ENCODE peak calls at places on chromosomes 16 and 17, in seven cellular contexts. One of them, this sample, is unnamed.

GRCh38 chr16:81495321-81496234 is 51.0 kb downstream of the CMIP start:
- DNase-seq in RPMI8226: no peak
- DNase-seq in SW 1271: no peak
- DNase-seq in activated effector memory CD4-positive, alpha-beta T cell treated with Interleukin-2 at 50 U/mL for 16 hours: no peak
- DNase-seq in AML-193: no peak
- DNase-seq in cardiac fibroblast: no peak
- DNase-seq in ecto neural progenitor cell: no peak
- DNase-seq in this sample: no peak

GRCh38 chr17:40093580-40094201 is 6.7 kb downstream of the NR1D1 start:
- DNase-seq in activated effector memory CD4-positive, alpha-beta T cell treated with Interleukin-2 at 50 U/mL for 16 hours: no peak
- DNase-seq in AML-193: no peak
- DNase-seq in SW 1271: no peak
- DNase-seq in RPMI8226: no peak
- DNase-seq in ecto neural progenitor cell: no peak
- DNase-seq in cardiac fibroblast: no peak
- DNase-seq in this sample: no peak

GRCh38 chr16:85605912-85606841 is 6.9 kb upstream of the GSE1 start:
- DNase-seq in activated effector memory CD4-positive, alpha-beta T cell treated with Interleukin-2 at 50 U/mL for 16 hours: no peak
- DNase-seq in RPMI8226: no peak
- DNase-seq in ecto neural progenitor cell: no peak
- DNase-seq in cardiac fibroblast: no peak
- DNase-seq in SW 1271: no peak
- DNase-seq in AML-193: no peak
- DNase-seq in this sample: no peak

GRCh38 chr16:66551362-66551761 is 1.0 kb upstream of the CKLF start:
- DNase-seq in RPMI8226: peak
- DNase-seq in SW 1271: peak
- DNase-seq in cardiac fibroblast: no peak
- DNase-seq in activated effector memory CD4-positive, alpha-beta T cell treated with Interleukin-2 at 50 U/mL for 16 hours: peak
- DNase-seq in ecto neural progenitor cell: no peak
- DNase-seq in AML-193: peak
- DNase-seq in this sample: peak

GRCh38 chr17:29090746-29091395 is 47.9 kb downstream of the PIPOX start:
- DNase-seq in AML-193: no peak
- DNase-seq in RPMI8226: no peak
- DNase-seq in SW 1271: no peak
- DNase-seq in cardiac fibroblast: no peak
- DNase-seq in ecto neural progenitor cell: no peak
- DNase-seq in activated effector memory CD4-positive, alpha-beta T cell treated with Interleukin-2 at 50 U/mL for 16 hours: no peak
- DNase-seq in this sample: no peak

GRCh38 chr16:72324578-72324977 is 152.6 kb upstream of the PMFBP1 start:
- DNase-seq in SW 1271: no peak
- DNase-seq in cardiac fibroblast: no peak
- DNase-seq in activated effector memory CD4-positive, alpha-beta T cell treated with Interleukin-2 at 50 U/mL for 16 hours: no peak
- DNase-seq in AML-193: no peak
- DNase-seq in RPMI8226: no peak
- DNase-seq in ecto neural progenitor cell: no peak
- DNase-seq in this sample: no peak

GRCh38 chr17:35129154-35129972 is 7.9 kb downstream of the FNDC8 start:
- DNase-seq in RPMI8226: no peak
- DNase-seq in cardiac fibroblast: peak
- DNase-seq in SW 1271: no peak
- DNase-seq in ecto neural progenitor cell: no peak
- DNase-seq in AML-193: no peak
- DNase-seq in activated effector memory CD4-positive, alpha-beta T cell treated with Interleukin-2 at 50 U/mL for 16 hours: no peak
- DNase-seq in this sample: no peak

GRCh38 chr17:13953871-13954270 is 115.4 kb upstream of the COX10 start:
- DNase-seq in RPMI8226: no peak
- DNase-seq in activated effector memory CD4-positive, alpha-beta T cell treated with Interleukin-2 at 50 U/mL for 16 hours: no peak
- DNase-seq in AML-193: no peak
- DNase-seq in ecto neural progenitor cell: no peak
- DNase-seq in cardiac fibroblast: peak
- DNase-seq in SW 1271: no peak
- DNase-seq in this sample: no peak

GRCh38 chr16:5928476-5929055 is 831.0 kb upstream of the EEF2KMT start:
- DNase-seq in RPMI8226: no peak
- DNase-seq in ecto neural progenitor cell: no peak
- DNase-seq in AML-193: no peak
- DNase-seq in cardiac fibroblast: no peak
- DNase-seq in SW 1271: no peak
- DNase-seq in activated effector memory CD4-positive, alpha-beta T cell treated with Interleukin-2 at 50 U/mL for 16 hours: no peak
- DNase-seq in this sample: no peak

GRCh38 chr16:64830653-64831052 is 291.2 kb downstream of the CDH11 start:
- DNase-seq in ecto neural progenitor cell: no peak
- DNase-seq in SW 1271: no peak
- DNase-seq in activated effector memory CD4-positive, alpha-beta T cell treated with Interleukin-2 at 50 U/mL for 16 hours: no peak
- DNase-seq in AML-193: no peak
- DNase-seq in cardiac fibroblast: peak
- DNase-seq in RPMI8226: no peak
- DNase-seq in this sample: no peak

GRCh38 chr17:59534583-59534982 is 30.8 kb upstream of the DHX40 start:
- DNase-seq in activated effector memory CD4-positive, alpha-beta T cell treated with Interleukin-2 at 50 U/mL for 16 hours: no peak
- DNase-seq in cardiac fibroblast: no peak
- DNase-seq in SW 1271: no peak
- DNase-seq in AML-193: peak
- DNase-seq in ecto neural progenitor cell: no peak
- DNase-seq in RPMI8226: peak
- DNase-seq in this sample: no peak

GRCh38 chr17:80103061-80103481 is 1.7 kb downstream of the GAA start:
- DNase-seq in cardiac fibroblast: no peak
- DNase-seq in ecto neural progenitor cell: no peak
- DNase-seq in RPMI8226: no peak
- DNase-seq in AML-193: no peak
- DNase-seq in activated effector memory CD4-positive, alpha-beta T cell treated with Interleukin-2 at 50 U/mL for 16 hours: no peak
- DNase-seq in SW 1271: no peak
- DNase-seq in this sample: no peak

GRCh38 chr16:72129976-72130656 is 36.5 kb downstream of the DHX38 start:
- DNase-seq in AML-193: no peak
- DNase-seq in RPMI8226: no peak
- DNase-seq in activated effector memory CD4-positive, alpha-beta T cell treated with Interleukin-2 at 50 U/mL for 16 hours: no peak
- DNase-seq in SW 1271: no peak
- DNase-seq in cardiac fibroblast: no peak
- DNase-seq in ecto neural progenitor cell: no peak
- DNase-seq in this sample: no peak

GRCh38 chr16:55047331-55047730 is 116.7 kb downstream of the IRX5 start:
- DNase-seq in cardiac fibroblast: no peak
- DNase-seq in AML-193: no peak
- DNase-seq in activated effector memory CD4-positive, alpha-beta T cell treated with Interleukin-2 at 50 U/mL for 16 hours: no peak
- DNase-seq in ecto neural progenitor cell: no peak
- DNase-seq in SW 1271: no peak
- DNase-seq in RPMI8226: no peak
- DNase-seq in this sample: no peak

GRCh38 chr16:56423584-56424403 is 1.6 kb downstream of the AMFR start:
- DNase-seq in activated effector memory CD4-positive, alpha-beta T cell treated with Interleukin-2 at 50 U/mL for 16 hours: no peak
- DNase-seq in ecto neural progenitor cell: no peak
- DNase-seq in AML-193: peak
- DNase-seq in RPMI8226: peak
- DNase-seq in SW 1271: no peak
- DNase-seq in cardiac fibroblast: no peak
- DNase-seq in this sample: peak

GRCh38 chr17:28983286-28984240 is 22.3 kb downstream of the SEZ6 start:
- DNase-seq in AML-193: no peak
- DNase-seq in activated effector memory CD4-positive, alpha-beta T cell treated with Interleukin-2 at 50 U/mL for 16 hours: no peak
- DNase-seq in SW 1271: no peak
- DNase-seq in ecto neural progenitor cell: no peak
- DNase-seq in RPMI8226: no peak
- DNase-seq in cardiac fibroblast: no peak
- DNase-seq in this sample: no peak

GRCh38 chr16:85473326-85473725 is 139.8 kb upstream of the GSE1 start:
- DNase-seq in AML-193: no peak
- DNase-seq in activated effector memory CD4-positive, alpha-beta T cell treated with Interleukin-2 at 50 U/mL for 16 hours: no peak
- DNase-seq in RPMI8226: no peak
- DNase-seq in cardiac fibroblast: no peak
- DNase-seq in ecto neural progenitor cell: no peak
- DNase-seq in SW 1271: no peak
- DNase-seq in this sample: no peak

GRCh38 chr17:35748323-35748960 is 4.6 kb downstream of the GAS2L2 start:
- DNase-seq in AML-193: no peak
- DNase-seq in activated effector memory CD4-positive, alpha-beta T cell treated with Interleukin-2 at 50 U/mL for 16 hours: no peak
- DNase-seq in cardiac fibroblast: peak
- DNase-seq in RPMI8226: peak
- DNase-seq in ecto neural progenitor cell: no peak
- DNase-seq in SW 1271: no peak
- DNase-seq in this sample: no peak

This sample was measured in MM.1S.